ENCODE peak calls at places on chromosomes 16 and 17, in five cellular contexts. K is GM13977; Z is uterus; C is CD4-positive, alpha-beta T cell; T is neural progenitor cell. H is an unnamed sample.

GRCh38 chr17:48800626-48801217 is 16.3 kb downstream of the TTLL6 start:
- DNase-seq in K (no peak), Z (no peak), C (no peak), T (no peak), H (no peak)

GRCh38 chr16:57427824-57428223 is 19.4 kb downstream of the CIAPIN1 start:
- DNase-seq in K (no peak), Z (no peak), C (no peak), T (no peak), H (no peak)

GRCh38 chr17:74336307-74336706 is 10.3 kb downstream of the KIF19 start:
- DNase-seq in K (no peak), Z (no peak), C (no peak), T (no peak), H (no peak)

GRCh38 chr17:78865682-78866390 is 25.2 kb upstream of the USP36 start:
- DNase-seq in K (peak), Z (peak), C (peak), T (peak), H (peak)

GRCh38 chr16:64864232-64864803 is 257.5 kb downstream of the CDH11 start:
- DNase-seq in K (no peak), Z (no peak), C (no peak), T (no peak), H (no peak)

GRCh38 chr17:29251969-29252866 is 5.6 kb downstream of the CRYBA1 start:
- DNase-seq in K (peak), Z (no peak), C (no peak), T (peak), H (no peak)

GRCh38 chr16:86569843-86570447 is 3.3 kb downstream of the FOXC2 start:
- DNase-seq in K (no peak), Z (no peak), C (no peak), T (no peak), H (no peak)

GRCh38 chr17:50934672-50935200 is 68.6 kb upstream of the TOB1 start:
- DNase-seq in K (no peak), Z (no peak), C (no peak), T (no peak), H (no peak)

GRCh38 chr17:79024901-79025737 is 1.1 kb downstream of the C1QTNF1 start:
- DNase-seq in K (no peak), Z (peak), C (peak), T (no peak), H (no peak)

GRCh38 chr17:79080349-79080748 is 5.7 kb downstream of the ENGASE start:
- DNase-seq in K (no peak), Z (no peak), C (no peak), T (no peak), H (no peak)

GRCh38 chr17:42171831-42172230 is 9.1 kb downstream of the KCNH4 start:
- DNase-seq in K (no peak), Z (no peak), C (no peak), T (peak), H (no peak)

GRCh38 chr16:6576646-6577045 is 756.0 kb upstream of the RBFOX1 start:
- DNase-seq in K (no peak), Z (no peak), C (no peak), T (no peak), H (no peak)

GRCh38 chr17:33980193-33980592 is 274.9 kb upstream of the CCL2 start:
- DNase-seq in K (no peak), Z (no peak), C (no peak), T (no peak), H (no peak)

GRCh38 chr16:680967-681745 is 946 bp downstream of the STUB1 start:
- DNase-seq in K (no peak), Z (no peak), C (no peak), T (peak), H (no peak)

GRCh38 chr16:49592507-49593422 is 219.2 kb downstream of the C16orf78 start:
- DNase-seq in K (peak), Z (no peak), C (peak), T (peak), H (peak)

GRCh38 chr17:57706761-57707160 is 38.3 kb downstream of the CCDC182 start:
- DNase-seq in K (no peak), Z (no peak), C (no peak), T (no peak), H (no peak)

GRCh38 chr17:38587193-38587592 is 18.6 kb downstream of the SRCIN1 start:
- DNase-seq in K (no peak), Z (no peak), C (no peak), T (no peak), H (no peak)

GRCh38 chr16:78962457-78962929 is 638.0 kb downstream of the MAF start:
- DNase-seq in K (no peak), Z (no peak), C (no peak), T (no peak), H (no peak)

GRCh38 chr17:31931781-31932180 is 5.0 kb upstream of the SUZ12 start:
- DNase-seq in K (no peak), Z (no peak), C (no peak), T (no peak), H (no peak)

GRCh38 chr17:17067277-17067676 is 25.0 kb downstream of the MPRIP start:
- DNase-seq in K (no peak), Z (no peak), C (no peak), T (no peak), H (no peak)

GRCh38 chr16:24737916-24738594 is 8.6 kb downstream of the TNRC6A start:
- DNase-seq in K (no peak), Z (no peak), C (no peak), T (no peak), H (no peak)

GRCh38 chr16:21599994-21600773 is 807 bp downstream of the METTL9 start:
- DNase-seq in K (peak), Z (no peak), C (no peak), T (peak), H (no peak)

GRCh38 chr17:74227681-74228080 is 14.3 kb downstream of the TTYH2 start:
- DNase-seq in K (no peak), Z (no peak), C (no peak), T (no peak), H (no peak)

GRCh38 chr16:11345040-11345862 is at the start of gene RMI2:
- DNase-seq in K (peak), Z (peak), C (peak), T (peak), H (peak)

GRCh38 chr17:44384823-44385286 is 4.6 kb downstream of the ITGA2B start:
- DNase-seq in K (no peak), Z (no peak), C (no peak), T (no peak), H (no peak)

GRCh38 chr17:17387461-17388362 is 84.5 kb downstream of the NT5M start:
- DNase-seq in K (no peak), Z (no peak), C (no peak), T (peak), H (peak)

GRCh38 chr16:7404217-7404616 is 71.6 kb downstream of the RBFOX1 start:
- DNase-seq in K (no peak), Z (no peak), C (no peak), T (no peak), H (no peak)

DNA sequence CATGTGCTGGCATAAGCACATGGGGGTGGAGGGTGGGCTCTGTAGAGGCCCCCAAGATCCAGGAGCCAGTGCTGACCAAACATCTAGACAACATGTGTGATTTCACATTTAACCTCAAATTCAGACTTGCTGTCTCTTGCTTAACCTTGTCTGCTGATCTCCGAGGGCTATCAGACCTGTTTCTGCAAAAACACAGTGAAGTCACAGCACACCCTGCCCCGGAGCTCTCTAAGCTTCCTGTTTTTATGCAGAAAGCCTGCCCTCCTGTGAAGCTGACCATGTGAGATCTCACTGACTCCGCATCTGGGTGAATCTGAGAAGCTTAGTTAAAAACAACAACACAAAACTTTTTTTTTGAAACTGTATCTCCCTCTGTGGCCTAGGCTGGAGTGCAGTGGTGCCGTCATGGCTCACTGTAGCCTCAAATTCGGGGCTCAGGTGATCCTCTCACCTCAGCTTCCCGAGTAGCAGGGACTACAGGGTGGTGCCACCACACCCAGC is 6.6 kb upstream of the DPEP2 start:
- DNase-seq in K (peak), Z (no peak), C (peak), T (no peak), H (no peak)
- TF ChIP-seq CTCF in K (no peak), Z (no peak), C (no peak), T (no peak), H (no peak)

GRCh38 chr17:59161477-59161876 is 5.9 kb downstream of the PRR11 start:
- DNase-seq in K (no peak), Z (no peak), C (no peak), T (no peak), H (no peak)

GRCh38 chr17:59167571-59168001 is 12.0 kb downstream of the PRR11 start:
- DNase-seq in K (no peak), Z (no peak), C (no peak), T (no peak), H (no peak)

GRCh38 chr17:59160203-59161025 is 4.9 kb downstream of the PRR11 start:
- DNase-seq in K (no peak), Z (no peak), C (no peak), T (no peak), H (no peak)

DNA sequence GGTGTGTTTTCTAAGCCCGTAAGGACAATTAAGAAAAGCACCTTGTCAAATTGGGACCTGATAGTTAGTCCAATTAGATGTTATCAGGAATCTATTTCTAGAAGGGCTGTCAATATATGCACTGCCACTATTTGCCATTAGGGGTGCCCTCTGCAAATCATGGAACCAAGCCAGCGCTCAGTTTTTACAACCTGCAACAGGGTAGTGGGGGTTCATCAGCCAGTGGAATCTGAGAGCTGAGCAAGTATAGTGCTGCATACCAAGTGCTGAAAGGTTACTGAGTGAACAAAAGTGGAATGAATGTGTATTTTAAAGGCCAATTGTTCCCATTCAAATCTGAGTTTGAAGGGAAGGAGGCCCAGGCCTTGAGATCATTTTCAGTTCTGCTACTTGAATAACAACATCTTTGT is 10.4 kb downstream of the PRR11 start:
- DNase-seq in K (peak), Z (no peak), C (no peak), T (peak), H (peak)
- TF ChIP-seq CTCF in K (peak), Z (no peak), C (peak), T (peak), H (peak)

GRCh38 chr16:2339521-2340484 is 725 bp downstream of the ABCA3 start:
- DNase-seq in K (peak), Z (peak), C (peak), T (peak), H (peak)
- TF ChIP-seq CTCF in K (peak), Z (no peak), C (peak), T (peak), H (no peak)

GRCh38 chr16:29318037-29318436 is 88.5 kb downstream of the NPIPB11 start:
- DNase-seq in K (no peak), Z (no peak), C (no peak), T (no peak), H (no peak)
- TF ChIP-seq CTCF in K (no peak), Z (no peak), C (no peak), T (peak), H (no peak)

GRCh38 chr17:2474371-2474770 is 37.3 kb downstream of the METTL16 start:
- DNase-seq in K (no peak), Z (no peak), C (no peak), T (no peak), H (no peak)
- TF ChIP-seq CTCF in K (no peak), Z (no peak), C (no peak), T (no peak), H (no peak)

H was measured in endothelial cell.